ENCODE peak calls at places on chromosomes 11 and 22, in five cellular contexts. G is left ventricle myocardium inferior, J is Karpas-422, Q is OCI-LY7, B is spleen. S is an unnamed sample.

GRCh38 chr11:30244255-30244654 is 13.4 kb downstream of the FSHB start:
- DNase-seq in G (no peak), J (no peak), Q (no peak), B (no peak), S (no peak)

GRCh38 chr11:128392259-128392658 is 195.1 kb downstream of the ETS1 start:
- DNase-seq in G (no peak), J (no peak), Q (no peak), B (no peak), S (no peak)

GRCh38 chr11:45924036-45924915 is 1.8 kb downstream of the LARGE2 start:
- DNase-seq in G (peak; percentile 10), J (no peak), Q (no peak), B (peak; percentile 71), S (no peak)

GRCh38 chr11:9847636-9848035 is 183.8 kb downstream of the SWAP70 start:
- DNase-seq in G (no peak), J (no peak), Q (no peak), B (no peak), S (no peak)

GRCh38 chr11:111635706-111636045 is 33.4 kb downstream of the SIK2 start:
- DNase-seq in G (peak; percentile 25), J (peak; percentile 69), Q (no peak), B (no peak), S (no peak)

GRCh38 chr11:1410366-1411291 is 20.9 kb downstream of the BRSK2 start:
- DNase-seq in G (no peak), J (no peak), Q (no peak), B (no peak), S (no peak)

GRCh38 chr22:31150615-31151014 is 9.4 kb upstream of the RNF185 start:
- DNase-seq in G (no peak), J (no peak), Q (no peak), B (no peak), S (no peak)

GRCh38 chr11:5059527-5059926 is at the start of gene OR52E2:
- DNase-seq in G (no peak), J (no peak), Q (no peak), B (no peak), S (no peak)

GRCh38 chr11:81869337-81870065 is 864.2 kb downstream of the FAM181B start:
- DNase-seq in G (no peak), J (no peak), Q (peak; percentile 96), B (peak; percentile 76), S (peak; percentile 78)

GRCh38 chr11:133907841-133908241 is 48.9 kb downstream of the IGSF9B start:
- DNase-seq in G (no peak), J (no peak), Q (no peak), B (peak; percentile 51), S (no peak)

GRCh38 chr11:61021661-61022212 is 50.3 kb downstream of the CD6 start:
- DNase-seq in G (no peak), J (no peak), Q (peak; percentile 60), B (peak; percentile 92), S (peak; percentile 89)

GRCh38 chr22:49807780-49808708 is 19.6 kb downstream of the BRD1 start:
- DNase-seq in G (no peak), J (no peak), Q (no peak), B (no peak), S (peak; percentile 66)

GRCh38 chr22:31952459-31952858 is 8.1 kb downstream of the YWHAH start:
- DNase-seq in G (no peak), J (no peak), Q (no peak), B (no peak), S (no peak)

DNA sequence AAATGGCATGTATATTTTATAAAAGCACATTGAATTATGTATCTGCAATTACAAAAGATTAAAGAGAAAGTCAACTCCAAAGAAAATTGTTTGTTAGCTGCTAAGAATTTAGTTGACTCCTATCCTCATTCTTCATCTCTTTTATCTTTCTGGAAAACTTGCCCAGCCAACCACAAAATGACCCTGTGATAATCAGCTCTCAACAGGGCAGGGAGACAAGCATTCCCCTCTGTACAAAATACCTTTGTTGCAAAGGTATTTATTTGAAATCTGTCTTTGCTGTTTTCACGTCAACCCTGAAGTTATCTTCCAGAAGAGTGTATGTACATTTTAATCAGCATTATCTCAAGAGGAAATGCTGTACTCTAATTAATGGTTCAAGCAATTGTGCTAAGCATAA is 191.1 kb upstream of the DDI1 start:
- DNase-seq in G (no peak), J (peak; percentile 53), Q (no peak), B (no peak), S (no peak)
- H3K27ac ChIP-seq in G (no peak overlapping the region), J (peak overlapping the region; percentile 83), Q (no peak overlapping the region), B (no peak overlapping the region), S (no peak overlapping the region)

GRCh38 chr11:121514998-121515671 is 62.4 kb upstream of the SORL1-AS1 start:
- DNase-seq in G (no peak), J (no peak), Q (no peak), B (no peak), S (no peak)
- H3K4me1 ChIP-seq in G (peaks cover 1% of the 10 kb centered on the region), J (peaks cover 38% of the 10 kb centered on the region), Q (peaks cover under 1% of the 10 kb centered on the region), B (no peaks in the 10 kb centered on the region), S (peaks cover 9% of the 10 kb centered on the region)

GRCh38 chr11:69702769-69703510 is 882 bp downstream of the FGF19 start:
- DNase-seq in G (no peak), J (no peak), Q (no peak), B (peak; percentile 52), S (no peak)

GRCh38 chr11:69704508-69705245 is 855 bp upstream of the FGF19 start:
- DNase-seq in G (no peak), J (no peak), Q (no peak), B (peak; percentile 48), S (no peak)

GRCh38 chr11:69705246-69705856 is 1.5 kb upstream of the FGF19 start:
- DNase-seq in G (no peak), J (no peak), Q (no peak), B (no peak), S (no peak)

GRCh38 chr11:69702239-69702668 is 1.6 kb downstream of the FGF19 start:
- DNase-seq in G (no peak), J (no peak), Q (no peak), B (peak; percentile 35), S (no peak)

DNA sequence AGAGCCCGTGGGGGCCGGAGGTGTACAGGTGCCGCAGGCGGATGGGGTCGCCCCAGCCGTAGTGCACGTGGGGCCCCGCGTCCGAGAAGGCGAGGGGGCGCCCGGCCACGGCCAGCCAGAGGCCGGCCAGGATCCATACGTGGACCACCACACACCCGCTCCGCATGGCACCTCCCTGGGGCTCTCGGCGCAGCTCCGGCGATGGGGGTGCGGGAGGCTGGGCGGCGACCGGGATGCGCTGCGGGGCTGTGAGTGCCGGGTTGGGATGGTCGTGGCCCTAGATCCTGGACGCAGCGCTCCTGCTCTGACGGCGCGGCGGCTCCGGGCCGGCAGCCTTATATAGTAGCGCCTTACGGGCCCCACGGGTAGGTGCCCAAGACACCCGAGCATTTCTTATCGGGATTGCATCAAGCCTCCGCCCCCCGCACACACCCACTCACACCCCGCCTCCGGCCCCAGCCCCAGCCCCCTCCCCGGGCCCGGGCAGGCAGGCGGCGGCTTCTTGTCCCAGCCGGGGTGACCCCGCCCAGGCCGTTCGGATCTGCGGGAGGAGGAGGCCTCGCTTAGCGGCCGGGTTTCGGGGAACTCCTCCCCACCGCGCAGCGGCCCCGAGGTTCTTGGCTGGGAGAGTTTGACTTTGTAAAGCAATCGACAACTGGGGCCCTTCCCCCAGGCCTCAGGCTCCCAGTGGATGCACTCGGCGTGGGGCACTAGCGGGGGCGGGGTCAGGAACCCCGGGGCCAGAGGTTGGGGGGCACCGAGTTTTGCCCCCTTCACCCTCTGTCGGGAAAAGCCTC is at the start of gene FGF19:
- DNase-seq in G (no peak), J (no peak), Q (no peak), B (peak; percentile 72), S (no peak)
- H3K4me3 ChIP-seq in G (peak within 1 kb of the TSS; percentile 50), J (no peak within 1 kb of the TSS), Q (no peak within 1 kb of the TSS), B (peak within 1 kb of the TSS; percentile 6), S (no peak within 1 kb of the TSS)

DNA sequence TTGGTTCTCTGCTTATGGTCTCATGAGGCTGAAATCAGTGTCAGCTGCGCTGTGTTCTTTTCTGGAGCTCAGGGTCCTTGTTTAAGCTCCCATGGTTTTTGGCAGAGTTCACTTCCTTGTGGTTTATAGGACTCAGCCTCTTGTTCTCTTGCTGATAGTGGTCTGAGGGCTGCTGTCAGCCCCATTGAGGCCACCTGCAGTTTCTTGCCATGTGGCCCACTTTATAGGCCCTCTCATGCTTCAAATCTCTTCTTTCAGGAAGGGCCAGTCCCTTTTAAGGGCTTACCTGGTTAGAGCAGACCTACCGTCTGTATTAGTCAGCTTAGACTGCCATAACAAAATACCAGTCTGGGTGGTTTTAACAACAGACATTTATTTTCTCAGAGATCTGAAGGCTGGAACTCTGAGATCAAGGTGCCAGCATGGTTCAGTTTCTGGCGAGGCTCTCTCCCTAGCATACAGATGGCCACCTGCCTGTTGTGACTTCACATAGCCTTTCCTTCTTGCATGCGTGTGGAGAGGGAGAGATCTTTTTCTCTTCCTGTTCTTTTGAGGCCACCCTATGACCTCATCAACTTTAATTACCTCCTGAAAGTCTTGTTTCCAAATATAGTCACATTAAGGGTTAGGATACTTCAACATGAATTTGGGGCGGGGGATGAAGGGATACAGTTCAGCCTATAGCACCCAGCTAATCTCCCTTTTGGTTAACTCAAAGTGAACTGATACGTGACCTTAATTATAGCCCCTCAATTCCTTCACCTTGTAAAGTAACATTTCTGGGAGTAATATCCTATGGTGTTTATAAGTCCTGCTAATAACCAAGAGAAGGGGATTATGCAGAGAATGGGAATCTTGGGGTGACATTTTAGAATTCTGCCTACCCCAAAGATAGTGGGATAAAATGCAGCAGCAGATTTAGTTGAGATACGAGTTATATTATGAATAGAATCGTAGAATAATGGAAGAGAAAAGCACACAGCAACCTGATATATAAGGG is 131.8 kb downstream of the UVRAG start:
- DNase-seq in G (no peak), J (no peak), Q (no peak), B (no peak), S (no peak)
- H3K27ac ChIP-seq in G (peak overlapping the region; percentile 67), J (peak overlapping the region; percentile 77), Q (no peak overlapping the region), B (no peak overlapping the region), S (no peak overlapping the region)

GRCh38 chr22:20951932-20952380 is 15.1 kb upstream of the AIFM3 start:
- DNase-seq in G (no peak), J (no peak), Q (no peak), B (peak; percentile 42), S (no peak)
- H3K4me1 ChIP-seq in G (peaks cover 20% of the 10 kb centered on the region), J (no peaks in the 10 kb centered on the region), Q (no peaks in the 10 kb centered on the region), B (peaks cover 5% of the 10 kb centered on the region), S (peaks cover 9% of the 10 kb centered on the region)

GRCh38 chr22:45970709-45971388 is 6.1 kb downstream of the WNT7B start:
- DNase-seq in G (no peak), J (no peak), Q (no peak), B (no peak), S (no peak)
- H3K4me3 ChIP-seq in G (peak overlapping the region; percentile 54), J (no peak overlapping the region), Q (no peak overlapping the region), B (no peak overlapping the region), S (no peak overlapping the region)

GRCh38 chr22:41302016-41302767 is 867 bp downstream of the ZC3H7B start:
- DNase-seq in G (no peak), J (peak; percentile 63), Q (peak; percentile 33), B (peak; percentile 78), S (no peak)
- H3K27ac ChIP-seq in G (peak overlapping the region; percentile 94), J (peak overlapping the region; percentile 82), Q (peak overlapping the region; percentile 64), B (peak overlapping the region; percentile 86), S (peak overlapping the region; percentile 81)